ENCODE peak calls at places on chromosome 7, in nine cellular contexts. R is amniotic stem cell, J is progenitor cell of endocrine pancreas, S is esophagus muscularis mucosa, P is right lobe of liver, Y is HTR-8/SVneo, L is GM04503, X is astrocyte of the spinal cord, A is astrocyte. T is an unnamed sample.

GRCh38 chr7:115410972-115411686 is 489.2 kb downstream of the MDFIC start:
- DNase-seq in R (no peak), J (no peak), S (no peak), P (no peak), Y (no peak), L (no peak), X (no peak), A (no peak), T (no peak)

GRCh38 chr7:2106920-2107319 is 125.8 kb downstream of the MAD1L1 start:
- DNase-seq in R (no peak), J (no peak), S (no peak), P (no peak), Y (peak; percentile 59), L (no peak), X (peak; percentile 69), A (peak; percentile 55), T (no peak)

GRCh38 chr7:30155481-30155880 is 20.7 kb downstream of the MTURN start:
- DNase-seq in R (no peak), J (no peak), S (no peak), P (no peak), Y (no peak), L (no peak), X (no peak), A (no peak), T (no peak)

GRCh38 chr7:128393526-128394330 is 16.1 kb downstream of the IMPDH1 start:
- DNase-seq in R (no peak), J (no peak), S (no peak), P (no peak), Y (no peak), L (no peak), X (no peak), A (no peak), T (no peak)

GRCh38 chr7:29196971-29197370 is 2.4 kb downstream of the CHN2 start:
- DNase-seq in R (no peak), J (no peak), S (no peak), P (no peak), Y (no peak), L (no peak), X (no peak), A (no peak), T (no peak)

GRCh38 chr7:150531704-150532103 is 17.0 kb downstream of the GIMAP7 start:
- DNase-seq in R (no peak), J (no peak), S (no peak), P (no peak), Y (no peak), L (no peak), X (no peak), A (no peak), T (no peak)

GRCh38 chr7:23018747-23019146 is 4.8 kb upstream of the HYCC1 start:
- DNase-seq in R (no peak), J (no peak), S (no peak), P (no peak), Y (no peak), L (no peak), X (no peak), A (no peak), T (no peak)

GRCh38 chr7:32158076-32158475 is 87.9 kb upstream of the PDE1C start:
- DNase-seq in R (no peak), J (no peak), S (no peak), P (no peak), Y (no peak), L (no peak), X (no peak), A (peak; percentile 40), T (no peak)

GRCh38 chr7:116984917-116985316 is 31.6 kb downstream of the ST7 start:
- DNase-seq in R (no peak), J (no peak), S (no peak), P (no peak), Y (no peak), L (no peak), X (peak; percentile 42), A (no peak), T (no peak)

GRCh38 chr7:111067251-111067650 is 23.7 kb upstream of the LRRN3 start:
- DNase-seq in R (no peak), J (no peak), S (no peak), P (no peak), Y (no peak), L (no peak), X (no peak), A (no peak), T (no peak)

GRCh38 chr7:93161181-93161762 is 13.1 kb upstream of the SAMD9L start:
- DNase-seq in R (no peak), J (no peak), S (no peak), P (no peak), Y (no peak), L (no peak), X (no peak), A (no peak), T (no peak)